ENCODE peak calls at places on chromosome 1, in five cellular contexts. One of them, this sample, is unnamed.

GRCh38 chr1:205565799-205566198 is 61.3 kb downstream of the CDK18 start:
- DNase-seq in SW480: no peak
- DNase-seq in EH: no peak
- DNase-seq in NCI-H1417: no peak
- DNase-seq in activated CD4-positive, alpha-beta T cell treated with anti-CD3 and anti-CD28 coated beads, Interleukin-2, amount 50 U/mL, for 1 hour: no peak
- DNase-seq in this sample: no peak

GRCh38 chr1:87957331-87957730 is 628.7 kb downstream of the LMO4 start:
- DNase-seq in SW480: no peak
- DNase-seq in NCI-H1417: no peak
- DNase-seq in EH: no peak
- DNase-seq in activated CD4-positive, alpha-beta T cell treated with anti-CD3 and anti-CD28 coated beads, Interleukin-2, amount 50 U/mL, for 1 hour: no peak
- DNase-seq in this sample: no peak

GRCh38 chr1:114061431-114061830 is 82.2 kb downstream of the OLFML3 start:
- DNase-seq in SW480: no peak
- DNase-seq in NCI-H1417: no peak
- DNase-seq in EH: peak
- DNase-seq in activated CD4-positive, alpha-beta T cell treated with anti-CD3 and anti-CD28 coated beads, Interleukin-2, amount 50 U/mL, for 1 hour: no peak
- DNase-seq in this sample: no peak

GRCh38 chr1:205351984-205352713 is 4.6 kb downstream of the KLHDC8A start:
- DNase-seq in activated CD4-positive, alpha-beta T cell treated with anti-CD3 and anti-CD28 coated beads, Interleukin-2, amount 50 U/mL, for 1 hour: no peak
- DNase-seq in SW480: peak
- DNase-seq in EH: no peak
- DNase-seq in NCI-H1417: peak
- DNase-seq in this sample: no peak

GRCh38 chr1:26285366-26286063 is 5.6 kb downstream of the SH3BGRL3 start:
- DNase-seq in NCI-H1417: no peak
- DNase-seq in SW480: peak
- DNase-seq in activated CD4-positive, alpha-beta T cell treated with anti-CD3 and anti-CD28 coated beads, Interleukin-2, amount 50 U/mL, for 1 hour: no peak
- DNase-seq in EH: no peak
- DNase-seq in this sample: no peak

GRCh38 chr1:19644761-19645543 is 841 bp downstream of the NBL1 start:
- DNase-seq in SW480: peak
- DNase-seq in NCI-H1417: no peak
- DNase-seq in activated CD4-positive, alpha-beta T cell treated with anti-CD3 and anti-CD28 coated beads, Interleukin-2, amount 50 U/mL, for 1 hour: peak
- DNase-seq in EH: peak
- DNase-seq in this sample: peak

GRCh38 chr1:230186003-230186863 is 119.2 kb downstream of the GALNT2 start:
- DNase-seq in activated CD4-positive, alpha-beta T cell treated with anti-CD3 and anti-CD28 coated beads, Interleukin-2, amount 50 U/mL, for 1 hour: no peak
- DNase-seq in SW480: peak
- DNase-seq in EH: peak
- DNase-seq in NCI-H1417: peak
- DNase-seq in this sample: no peak

GRCh38 chr1:155077758-155078495 is 710 bp upstream of the EFNA3 start:
- DNase-seq in NCI-H1417: no peak
- DNase-seq in SW480: no peak
- DNase-seq in activated CD4-positive, alpha-beta T cell treated with anti-CD3 and anti-CD28 coated beads, Interleukin-2, amount 50 U/mL, for 1 hour: no peak
- DNase-seq in EH: no peak
- DNase-seq in this sample: no peak

GRCh38 chr1:26069941-26070807 is 2.7 kb upstream of the TRIM63 start:
- DNase-seq in NCI-H1417: no peak
- DNase-seq in SW480: peak
- DNase-seq in EH: no peak
- DNase-seq in activated CD4-positive, alpha-beta T cell treated with anti-CD3 and anti-CD28 coated beads, Interleukin-2, amount 50 U/mL, for 1 hour: no peak
- DNase-seq in this sample: no peak

GRCh38 chr1:28185071-28185470 is 8.6 kb upstream of the PTAFR start:
- DNase-seq in SW480: no peak
- DNase-seq in EH: no peak
- DNase-seq in activated CD4-positive, alpha-beta T cell treated with anti-CD3 and anti-CD28 coated beads, Interleukin-2, amount 50 U/mL, for 1 hour: no peak
- DNase-seq in NCI-H1417: no peak
- DNase-seq in this sample: no peak

GRCh38 chr1:246947255-246947654 is 15.5 kb upstream of the AHCTF1 start:
- DNase-seq in SW480: no peak
- DNase-seq in activated CD4-positive, alpha-beta T cell treated with anti-CD3 and anti-CD28 coated beads, Interleukin-2, amount 50 U/mL, for 1 hour: no peak
- DNase-seq in EH: peak
- DNase-seq in NCI-H1417: no peak
- DNase-seq in this sample: no peak

GRCh38 chr1:110060034-110060661 is 10.3 kb downstream of the ALX3 start:
- DNase-seq in EH: peak
- DNase-seq in NCI-H1417: peak
- DNase-seq in activated CD4-positive, alpha-beta T cell treated with anti-CD3 and anti-CD28 coated beads, Interleukin-2, amount 50 U/mL, for 1 hour: peak
- DNase-seq in SW480: peak
- DNase-seq in this sample: peak

GRCh38 chr1:51329443-51330325 is 678 bp downstream of the TTC39A start:
- DNase-seq in activated CD4-positive, alpha-beta T cell treated with anti-CD3 and anti-CD28 coated beads, Interleukin-2, amount 50 U/mL, for 1 hour: no peak
- DNase-seq in NCI-H1417: no peak
- DNase-seq in SW480: no peak
- DNase-seq in EH: no peak
- DNase-seq in this sample: no peak

GRCh38 chr1:61183471-61184034 is 101.2 kb downstream of the NFIA start:
- DNase-seq in EH: peak
- DNase-seq in NCI-H1417: no peak
- DNase-seq in activated CD4-positive, alpha-beta T cell treated with anti-CD3 and anti-CD28 coated beads, Interleukin-2, amount 50 U/mL, for 1 hour: no peak
- DNase-seq in SW480: no peak
- DNase-seq in this sample: no peak

GRCh38 chr1:185016880-185017279 is 28.5 kb upstream of the RNF2 start:
- DNase-seq in NCI-H1417: no peak
- DNase-seq in EH: peak
- DNase-seq in SW480: no peak
- DNase-seq in activated CD4-positive, alpha-beta T cell treated with anti-CD3 and anti-CD28 coated beads, Interleukin-2, amount 50 U/mL, for 1 hour: no peak
- DNase-seq in this sample: no peak

GRCh38 chr1:176436251-176436650 is 26.7 kb upstream of the PAPPA2 start:
- DNase-seq in NCI-H1417: no peak
- DNase-seq in activated CD4-positive, alpha-beta T cell treated with anti-CD3 and anti-CD28 coated beads, Interleukin-2, amount 50 U/mL, for 1 hour: no peak
- DNase-seq in EH: no peak
- DNase-seq in SW480: no peak
- DNase-seq in this sample: no peak

GRCh38 chr1:119544165-119544762 is 37.3 kb downstream of the HSD3B1 start:
- DNase-seq in EH: peak
- DNase-seq in SW480: no peak
- DNase-seq in NCI-H1417: no peak
- DNase-seq in activated CD4-positive, alpha-beta T cell treated with anti-CD3 and anti-CD28 coated beads, Interleukin-2, amount 50 U/mL, for 1 hour: no peak
- DNase-seq in this sample: no peak

GRCh38 chr1:244210884-244211558 is 159.9 kb downstream of the ZBTB18 start:
- DNase-seq in activated CD4-positive, alpha-beta T cell treated with anti-CD3 and anti-CD28 coated beads, Interleukin-2, amount 50 U/mL, for 1 hour: no peak
- DNase-seq in EH: no peak
- DNase-seq in NCI-H1417: no peak
- DNase-seq in SW480: no peak
- DNase-seq in this sample: no peak

GRCh38 chr1:62438163-62438562 is 1.3 kb downstream of the USP1 start:
- DNase-seq in SW480: peak
- DNase-seq in EH: peak
- DNase-seq in NCI-H1417: peak
- DNase-seq in activated CD4-positive, alpha-beta T cell treated with anti-CD3 and anti-CD28 coated beads, Interleukin-2, amount 50 U/mL, for 1 hour: no peak
- DNase-seq in this sample: no peak